ENCODE peak calls at places on chromosome 15, in six cellular contexts. S, Q, M, P, C and B are unnamed samples.

GRCh38 chr15:84609818-84610525 is 9.2 kb downstream of the ZSCAN2 start:
- DNase-seq in S (no peak), Q (no peak), M (no peak), P (no peak), C (no peak), B (no peak)

GRCh38 chr15:29969587-29970401 is 113.0 kb upstream of the GOLGA8J start:
- DNase-seq in S (no peak), Q (no peak), M (no peak), P (no peak), C (no peak), B (no peak)

GRCh38 chr15:83379574-83379973 is 67.6 kb upstream of the SH3GL3 start:
- DNase-seq in S (no peak), Q (no peak), M (peak; percentile 81), P (no peak), C (no peak), B (peak; percentile 34)

GRCh38 chr15:31314380-31314779 is 12.3 kb upstream of the KLF13 start:
- DNase-seq in S (no peak), Q (no peak), M (no peak), P (no peak), C (no peak), B (no peak)

GRCh38 chr15:26983822-26984221 is 12.8 kb downstream of the GABRG3 start:
- DNase-seq in S (no peak), Q (no peak), M (no peak), P (no peak), C (peak; percentile 80), B (peak; percentile 65)

GRCh38 chr15:100728371-100729201 is 126.2 kb downstream of the ASB7 start:
- DNase-seq in S (no peak), Q (no peak), M (no peak), P (no peak), C (peak; percentile 39), B (no peak)

GRCh38 chr15:85854345-85855097 is 59.8 kb upstream of the KLHL25 start:
- DNase-seq in S (peak; percentile 52), Q (peak; percentile 76), M (peak; percentile 52), P (no peak), C (peak; percentile 54), B (peak; percentile 46)

GRCh38 chr15:31752363-31752762 is 278.0 kb upstream of the CHRNA7 start:
- DNase-seq in S (no peak), Q (no peak), M (no peak), P (no peak), C (no peak), B (no peak)

GRCh38 chr15:43859546-43859945 is 32.7 kb downstream of the WDR76 start:
- DNase-seq in S (no peak), Q (no peak), M (no peak), P (no peak), C (no peak), B (no peak)

GRCh38 chr15:51658664-51659063 is 22.6 kb upstream of the SCG3 start:
- DNase-seq in S (no peak), Q (no peak), M (no peak), P (no peak), C (no peak), B (no peak)

GRCh38 chr15:70505971-70506887 is 257.1 kb downstream of the UACA start:
- DNase-seq in S (no peak), Q (no peak), M (no peak), P (no peak), C (no peak), B (peak; percentile 21)

GRCh38 chr15:64464271-64465005 is 4.1 kb downstream of the ZNF609 start:
- DNase-seq in S (no peak), Q (no peak), M (no peak), P (no peak), C (no peak), B (no peak)

GRCh38 chr15:92693922-92694331 is 38.4 kb upstream of the FAM174B start:
- DNase-seq in S (peak; percentile 50), Q (peak; percentile 74), M (peak; percentile 34), P (no peak), C (peak; percentile 80), B (peak; percentile 71)

GRCh38 chr15:71362987-71363968 is 248.0 kb downstream of the THSD4 start:
- DNase-seq in S (no peak), Q (no peak), M (no peak), P (no peak), C (no peak), B (no peak)

GRCh38 chr15:83287541-83288027 is 3.1 kb upstream of the BNC1 start:
- DNase-seq in S (no peak), Q (no peak), M (no peak), P (no peak), C (no peak), B (no peak)

GRCh38 chr15:44710236-44711088 is 661 bp downstream of the PATL2 start:
- DNase-seq in S (no peak), Q (no peak), M (no peak), P (peak; percentile 69), C (no peak), B (no peak)

GRCh38 chr15:66946578-66947164 is 118.7 kb upstream of the SMAD3 start:
- DNase-seq in S (peak; percentile 67), Q (peak; percentile 76), M (peak; percentile 49), P (peak; percentile 39), C (peak; percentile 84), B (peak; percentile 74)

GRCh38 chr15:66947471-66947870 is 117.9 kb upstream of the SMAD3 start:
- DNase-seq in S (no peak), Q (no peak), M (no peak), P (no peak), C (no peak), B (no peak)

GRCh38 chr15:66945842-66946241 is 119.6 kb upstream of the SMAD3 start:
- DNase-seq in S (no peak), Q (no peak), M (no peak), P (no peak), C (no peak), B (no peak)

GRCh38 chr15:66950114-66950513 is 115.3 kb upstream of the SMAD3 start:
- DNase-seq in S (no peak), Q (no peak), M (no peak), P (no peak), C (no peak), B (no peak)

GRCh38 chr15:66948294-66948693 is 117.1 kb upstream of the SMAD3 start:
- DNase-seq in S (no peak), Q (no peak), M (no peak), P (no peak), C (no peak), B (no peak)
- TF ChIP-seq SP1 in S (no peak), Q (no peak), M (no peak), P (no peak), C (no peak), B (no peak)

GRCh38 chr15:55999635-56000034 is 6.2 kb upstream of the NEDD4 start:
- DNase-seq in S (no peak), Q (no peak), M (no peak), P (no peak), C (no peak), B (no peak)
- TF ChIP-seq SP1 in S (no peak), Q (no peak), M (no peak), P (no peak), C (no peak), B (no peak)

GRCh38 chr15:39552546-39552945 is 28.3 kb upstream of the THBS1 start:
- DNase-seq in S (no peak), Q (no peak), M (no peak), P (no peak), C (no peak), B (no peak)
- TF ChIP-seq SP1 in S (no peak), Q (no peak), M (no peak), P (no peak), C (no peak), B (no peak)

GRCh38 chr15:41958002-41958420 is 14.3 kb downstream of the EHD4 start:
- DNase-seq in S (no peak), Q (no peak), M (no peak), P (no peak), C (no peak), B (no peak)
- TF ChIP-seq SP1 in S (no peak), Q (no peak), M (no peak), P (no peak), C (no peak), B (no peak)

GRCh38 chr15:40892449-40893012 is 1.7 kb upstream of the VPS18 start:
- DNase-seq in S (no peak), Q (no peak), M (no peak), P (no peak), C (no peak), B (no peak)

GRCh38 chr15:40891810-40892448 is 2.3 kb upstream of the VPS18 start:
- DNase-seq in S (peak; percentile 40), Q (no peak), M (peak; percentile 53), P (no peak), C (no peak), B (peak; percentile 61)

GRCh38 chr15:40893733-40894688 is at the start of gene VPS18:
- DNase-seq in S (peak; percentile 90), Q (peak; percentile 88), M (peak; percentile 94), P (peak; percentile 84), C (peak; percentile 100), B (peak; percentile 99)

GRCh38 chr15:40894689-40895308 is 549 bp downstream of the VPS18 start:
- DNase-seq in S (peak; percentile 86), Q (peak; percentile 59), M (peak; percentile 60), P (no peak), C (peak; percentile 77), B (peak; percentile 73)

GRCh38 chr15:40893019-40893723 is 1.1 kb upstream of the VPS18 start:
- DNase-seq in S (no peak), Q (no peak), M (no peak), P (no peak), C (no peak), B (no peak)
- TF ChIP-seq SP1 in S (no peak), Q (no peak), M (no peak), P (no peak), C (no peak), B (no peak)

GRCh38 chr15:67185621-67186225 is 68.7 kb downstream of the AAGAB start:
- DNase-seq in S (no peak), Q (no peak), M (no peak), P (peak; percentile 37), C (no peak), B (no peak)

GRCh38 chr15:67181221-67181639 is 73.2 kb downstream of the AAGAB start:
- DNase-seq in S (no peak), Q (no peak), M (no peak), P (no peak), C (no peak), B (no peak)

GRCh38 chr15:67184208-67184925 is 70.1 kb downstream of the AAGAB start:
- DNase-seq in S (no peak), Q (no peak), M (no peak), P (no peak), C (no peak), B (no peak)

GRCh38 chr15:67185051-67185450 is 69.4 kb downstream of the AAGAB start:
- DNase-seq in S (no peak), Q (no peak), M (no peak), P (no peak), C (no peak), B (no peak)

GRCh38 chr15:67183443-67184169 is 70.9 kb downstream of the AAGAB start:
- DNase-seq in S (peak; percentile 84), Q (no peak), M (no peak), P (no peak), C (no peak), B (no peak)
- TF ChIP-seq SP1 in S (no peak), Q (no peak), M (no peak), P (no peak), C (no peak), B (no peak)

GRCh38 chr15:35783203-35783602 is 237.2 kb upstream of the DPH6 start:
- DNase-seq in S (no peak), Q (no peak), M (no peak), P (no peak), C (no peak), B (no peak)

GRCh38 chr15:35784745-35785144 is 238.8 kb upstream of the DPH6 start:
- DNase-seq in S (no peak), Q (peak; percentile 20), M (no peak), P (no peak), C (no peak), B (no peak)
- TF ChIP-seq SP1 in S (no peak), Q (no peak), M (no peak), P (no peak), C (no peak), B (no peak)